ENCODE peak calls at places on chromosomes 3 and 15, in four cellular contexts. U is ovary, X is sigmoid colon, N is stomach. W is an unnamed sample.
A peak's percentile ranks its signal among the peaks of the same experiment; 100 is the strongest.

GRCh38 chr3:151468284-151468917 is 7.5 kb upstream of the IGSF10 start:
- DNase-seq in U (no peak), X (no peak), N (peak; percentile 48), W (no peak)

GRCh38 chr3:184769771-184770170 is 42.2 kb upstream of the VPS8 start:
- DNase-seq in U (no peak), X (no peak), N (no peak), W (no peak)

GRCh38 chr3:101780661-101781060 is 1.6 kb downstream of the NXPE3 start:
- DNase-seq in U (peak; percentile 25), X (no peak), N (no peak), W (no peak)

GRCh38 chr3:115040673-115041286 is 106.3 kb downstream of the ZBTB20 start:
- DNase-seq in U (no peak), X (no peak), N (peak; percentile 28), W (no peak)

GRCh38 chr3:136676009-136676408 is 76.2 kb downstream of the STAG1 start:
- DNase-seq in U (no peak), X (no peak), N (no peak), W (no peak)

GRCh38 chr15:101675796-101676582 is 23.8 kb upstream of the TM2D3 start:
- DNase-seq in U (no peak), X (no peak), N (no peak), W (no peak)

GRCh38 chr3:72171461-72171860 is 386.5 kb upstream of the PROK2 start:
- DNase-seq in U (no peak), X (no peak), N (no peak), W (no peak)

GRCh38 chr3:112774293-112774926 is 72.3 kb downstream of the CD200R1L start:
- DNase-seq in U (no peak), X (no peak), N (no peak), W (no peak)

GRCh38 chr15:80615783-80616391 is 79.2 kb upstream of the ABHD17C start:
- DNase-seq in U (peak; percentile 64), X (peak; percentile 81), N (peak; percentile 69), W (peak; percentile 92)

GRCh38 chr3:112303811-112304325 is 9.9 kb upstream of the SLC9C1 start:
- DNase-seq in U (no peak), X (no peak), N (no peak), W (no peak)

GRCh38 chr3:98777286-98777685 is 14.1 kb downstream of the ST3GAL6 start:
- DNase-seq in U (no peak), X (no peak), N (peak; percentile 65), W (no peak)

GRCh38 chr3:146498002-146498736 is 28.8 kb upstream of the PLSCR2 start:
- DNase-seq in U (no peak), X (no peak), N (no peak), W (no peak)

GRCh38 chr3:123739146-123739545 is 145.0 kb downstream of the MYLK start:
- DNase-seq in U (no peak), X (no peak), N (no peak), W (no peak)

GRCh38 chr3:49720383-49721164 is 1.1 kb upstream of the AMIGO3 start:
- DNase-seq in U (no peak), X (peak; percentile 65), N (no peak), W (no peak)

GRCh38 chr3:42505203-42505848 is 2.9 kb downstream of the VIPR1 start:
- DNase-seq in U (no peak), X (peak; percentile 47), N (peak; percentile 15), W (no peak)

GRCh38 chr3:128907706-128908445 is 28.5 kb downstream of the ACAD9 start:
- DNase-seq in U (no peak), X (no peak), N (no peak), W (no peak)

GRCh38 chr3:45565341-45565740 is 29.2 kb upstream of the LIMD1 start:
- DNase-seq in U (no peak), X (peak; percentile 13), N (no peak), W (no peak)

GRCh38 chr3:128922804-128923459 is 43.5 kb downstream of the ACAD9 start:
- DNase-seq in U (no peak), X (no peak), N (no peak), W (no peak)

GRCh38 chr3:187484547-187485325 is 116.6 kb downstream of the RTP4 start:
- DNase-seq in U (no peak), X (no peak), N (no peak), W (no peak)

GRCh38 chr3:172159962-172160538 is 120.7 kb downstream of the FNDC3B start:
- DNase-seq in U (no peak), X (no peak), N (no peak), W (no peak)

GRCh38 chr3:169907476-169907875 is 3.9 kb upstream of the SAMD7 start:
- DNase-seq in U (no peak), X (no peak), N (no peak), W (no peak)

GRCh38 chr3:94043285-94043684 is 14.9 kb upstream of the STX19 start:
- DNase-seq in U (no peak), X (no peak), N (no peak), W (no peak)

GRCh38 chr15:100902436-100903190 is 16.5 kb upstream of the LRRK1 start:
- DNase-seq in U (peak; percentile 90), X (peak; percentile 97), N (peak; percentile 77), W (peak; percentile 94)

GRCh38 chr3:112633757-112634156 is 7.2 kb downstream of the CCDC80 start:
- DNase-seq in U (no peak), X (no peak), N (no peak), W (no peak)

GRCh38 chr3:14124615-14125192 is at the start of the genes CHCHD4 and TMEM43:
- DNase-seq in U (peak; percentile 99), X (peak; percentile 100), N (peak; percentile 99), W (peak; percentile 100)
- TF ChIP-seq EP300 in U (no peak), X (no peak), N (no peak), W (no peak)

DNA sequence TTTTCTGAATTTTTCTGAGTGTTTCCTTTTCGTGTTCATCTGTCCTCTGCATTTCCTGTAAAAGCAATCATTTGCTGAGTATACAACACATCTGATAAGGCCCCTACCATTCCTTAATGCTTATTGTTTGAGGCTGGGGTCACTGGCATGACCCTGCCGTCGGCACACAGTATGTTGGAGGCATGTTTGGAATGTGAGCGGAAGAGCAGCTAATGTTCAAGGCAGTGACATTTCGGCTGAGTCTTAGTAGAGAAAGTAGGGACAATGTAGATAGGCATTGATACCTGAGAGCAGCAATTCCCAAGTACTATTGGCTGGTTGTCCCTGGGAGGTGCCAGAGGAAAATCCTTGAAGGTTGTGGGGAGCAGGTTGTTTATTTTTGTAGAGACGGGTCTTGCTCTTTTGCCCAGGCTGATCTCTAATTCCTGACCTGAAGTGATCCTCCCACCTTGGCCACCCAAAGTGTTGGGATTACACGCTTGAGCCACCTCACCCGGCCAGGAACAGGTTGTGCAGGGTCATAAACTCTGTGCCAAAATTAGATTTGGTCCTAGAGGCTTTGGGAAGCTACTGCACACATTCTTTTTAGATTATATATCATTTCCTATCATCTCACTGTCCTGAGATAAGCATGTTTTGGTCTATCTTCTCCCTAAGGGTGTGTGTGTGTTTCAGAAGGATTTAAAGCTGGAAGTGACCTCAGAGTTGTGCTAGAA is 13.5 kb downstream of the PTPN23 start:
- DNase-seq in U (no peak), X (no peak), N (no peak), W (no peak)
- H3K27ac ChIP-seq in U (no peak overlapping the region), X (no peak overlapping the region), N (peak overlapping the region; percentile 38), W (no peak overlapping the region)

DNA sequence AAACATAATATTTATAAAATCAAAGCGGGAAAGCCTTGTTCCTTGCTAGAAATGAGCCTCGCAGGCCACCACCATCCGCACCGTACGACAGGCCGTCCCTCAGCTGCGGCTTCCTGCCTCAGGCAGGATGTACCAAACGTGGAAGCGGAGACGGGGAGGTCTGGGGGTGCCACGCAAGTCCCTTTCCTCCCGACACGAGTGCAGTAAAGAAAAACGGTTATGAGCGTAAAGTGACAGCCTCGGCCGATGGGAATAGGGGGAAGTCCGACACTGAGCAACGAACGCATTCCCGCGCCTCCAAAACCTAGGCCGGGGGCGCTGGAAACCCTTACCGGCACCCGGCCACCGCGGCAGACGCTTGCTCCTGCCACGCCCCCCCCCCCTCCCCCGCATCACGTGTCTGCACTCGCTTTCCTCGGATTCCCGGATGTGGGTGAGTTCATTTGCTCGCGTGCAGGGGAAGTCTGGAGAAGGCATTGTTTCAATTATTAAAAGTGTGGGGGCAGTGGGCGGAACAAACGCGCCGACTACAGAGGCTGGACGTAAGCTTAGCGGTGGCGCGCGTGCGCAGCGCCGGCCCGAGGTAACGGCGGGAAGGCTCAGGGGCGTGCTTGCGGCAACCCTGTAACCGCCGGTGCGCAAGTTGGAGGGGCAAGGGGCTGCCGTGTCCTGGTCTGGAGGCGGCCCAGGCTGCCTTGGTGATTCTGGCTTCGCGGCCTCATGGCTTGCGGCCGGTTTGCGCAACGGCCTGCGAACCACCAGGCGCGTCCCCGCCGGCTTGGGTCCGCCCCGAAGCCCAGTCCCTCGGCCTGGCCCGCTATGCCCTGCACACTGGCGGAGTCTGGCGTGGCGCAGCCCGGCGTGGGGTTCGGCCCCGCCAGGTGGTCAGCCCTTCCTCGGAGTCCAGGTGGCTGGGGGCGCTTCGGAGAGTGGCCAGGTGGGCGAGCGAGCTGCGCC is at the start of the genes ANAPC13 and CEP63:
- DNase-seq in U (peak; percentile 93), X (peak; percentile 98), N (peak; percentile 93), W (peak; percentile 99)
- TF ChIP-seq EP300 in U (no peak), X (no peak), N (no peak), W (no peak)

GRCh38 chr3:105139851-105140560 is 226.7 kb upstream of the ALCAM start:
- DNase-seq in U (no peak), X (no peak), N (no peak), W (no peak)
- H3K27ac ChIP-seq in U (no peak overlapping the region), X (no peak overlapping the region), N (no peak overlapping the region), W (no peak overlapping the region)

GRCh38 chr3:9028134-9028533 is 64.9 kb upstream of the RAD18 start:
- DNase-seq in U (peak; percentile 98), X (peak; percentile 95), N (peak; percentile 96), W (peak; percentile 94)
- TF ChIP-seq EP300 in U (no peak), X (no peak), N (no peak), W (no peak)

GRCh38 chr3:62538706-62539356 is 165.5 kb upstream of the FEZF2 start:
- DNase-seq in U (no peak), X (no peak), N (no peak), W (peak; percentile 24)
- H3K27ac ChIP-seq in U (no peak overlapping the region), X (no peak overlapping the region), N (no peak overlapping the region), W (no peak overlapping the region)

GRCh38 chr15:88716543-88717341 is 77.9 kb downstream of the ISG20 start:
- DNase-seq in U (no peak), X (no peak), N (no peak), W (no peak)

GRCh38 chr15:88718731-88719130 is 79.9 kb downstream of the ISG20 start:
- DNase-seq in U (no peak), X (no peak), N (no peak), W (no peak)

GRCh38 chr15:88714782-88715372 is 76.1 kb downstream of the ISG20 start:
- DNase-seq in U (no peak), X (no peak), N (no peak), W (no peak)

GRCh38 chr15:88717342-88718017 is 78.7 kb downstream of the ISG20 start:
- DNase-seq in U (no peak), X (no peak), N (no peak), W (no peak)

DNA sequence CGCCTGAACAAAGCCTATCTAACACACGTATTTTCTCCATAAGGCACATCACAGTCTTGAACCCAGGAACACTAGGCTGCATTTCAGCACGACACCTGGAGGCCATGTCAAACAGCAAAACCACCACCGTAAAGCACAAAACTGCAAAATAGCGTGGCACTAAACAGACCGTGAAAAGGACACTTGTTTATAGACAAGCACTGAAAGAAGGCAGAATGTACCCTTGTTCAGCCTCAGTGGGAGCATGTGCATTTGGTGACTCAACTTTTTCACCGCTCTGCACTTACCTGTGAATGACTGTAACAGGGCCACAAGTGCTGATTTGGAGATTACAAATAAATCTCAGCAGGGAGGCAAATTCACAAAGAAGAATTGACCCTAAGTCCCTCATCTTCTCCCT is 80.8 kb downstream of the ISG20 start:
- DNase-seq in U (no peak), X (no peak), N (no peak), W (no peak)
- TF ChIP-seq EP300 in U (no peak), X (no peak), N (no peak), W (no peak)

GRCh38 chr3:24968076-24968475 is 460.0 kb upstream of the RARB start:
- DNase-seq in U (no peak), X (no peak), N (no peak), W (no peak)

GRCh38 chr3:24972491-24972890 is 455.6 kb upstream of the RARB start:
- DNase-seq in U (no peak), X (no peak), N (no peak), W (no peak)
- H3K27ac ChIP-seq in U (no peak overlapping the region), X (no peak overlapping the region), N (no peak overlapping the region), W (no peak overlapping the region)

W was measured in esophagus muscularis mucosa.